ENCODE peak calls at places on chromosomes 13 and 19, in nine cellular contexts. N is progenitor cell of endocrine pancreas, O is tibial nerve, V is ascending aorta, W is NCI-H1105, K is PC-3, L is skeletal muscle cell, C is MM.1S, D is aorta. Q is an unnamed sample.

GRCh38 chr19:43596842-43597461 is 557 bp downstream of the ZNF576 start:
- DNase-seq in N (no peak), O (no peak), V (no peak), W (no peak), K (no peak), L (no peak), C (peak; percentile 17), D (no peak), Q (no peak)

GRCh38 chr13:29713841-29714240 is 118.4 kb upstream of the SLC7A1 start:
- DNase-seq in N (no peak), O (no peak), V (no peak), W (no peak), K (peak; percentile 63), L (no peak), C (no peak), D (no peak), Q (no peak)

GRCh38 chr19:5436101-5436947 is 18.9 kb upstream of the ZNRF4 start:
- DNase-seq in N (peak; percentile 87), O (no peak), V (no peak), W (peak; percentile 48), K (peak; percentile 32), L (no peak), C (no peak), D (no peak), Q (peak; percentile 20)

GRCh38 chr13:27186295-27186694 is 14.7 kb upstream of the USP12 start:
- DNase-seq in N (no peak), O (no peak), V (no peak), W (no peak), K (peak; percentile 77), L (no peak), C (no peak), D (no peak), Q (no peak)

GRCh38 chr13:75161804-75162203 is 320.2 kb downstream of the TBC1D4 start:
- DNase-seq in N (no peak), O (no peak), V (no peak), W (no peak), K (no peak), L (no peak), C (no peak), D (no peak), Q (no peak)

GRCh38 chr13:73321039-73321438 is 262.2 kb downstream of the KLF5 start:
- DNase-seq in N (no peak), O (no peak), V (no peak), W (no peak), K (no peak), L (no peak), C (no peak), D (no peak), Q (no peak)

GRCh38 chr13:112453207-112453829 is 77.2 kb downstream of the SPACA7 start:
- DNase-seq in N (no peak), O (no peak), V (no peak), W (no peak), K (no peak), L (no peak), C (no peak), D (no peak), Q (no peak)

GRCh38 chr13:26425439-26426358 is 131.8 kb upstream of the WASF3 start:
- DNase-seq in N (no peak), O (no peak), V (no peak), W (peak; percentile 58), K (peak; percentile 18), L (no peak), C (no peak), D (no peak), Q (peak; percentile 1)

GRCh38 chr19:14021474-14021873 is 6.5 kb upstream of the RLN3 start:
- DNase-seq in N (no peak), O (no peak), V (no peak), W (no peak), K (no peak), L (no peak), C (no peak), D (no peak), Q (no peak)

GRCh38 chr13:112705286-112705685 is 15.4 kb downstream of the ATP11A start:
- DNase-seq in N (no peak), O (no peak), V (no peak), W (no peak), K (no peak), L (no peak), C (no peak), D (no peak), Q (no peak)

GRCh38 chr19:1970003-1970805 is 29.2 kb downstream of the CSNK1G2 start:
- DNase-seq in N (no peak), O (no peak), V (no peak), W (no peak), K (peak; percentile 79), L (no peak), C (no peak), D (no peak), Q (no peak)

GRCh38 chr19:45097776-45098520 is 5.0 kb downstream of the PPP1R37 start:
- DNase-seq in N (no peak), O (no peak), V (no peak), W (no peak), K (peak; percentile 87), L (peak; percentile 84), C (no peak), D (peak; percentile 77), Q (no peak)

GRCh38 chr19:44627631-44628030 is 14.3 kb downstream of the IGSF23 start:
- DNase-seq in N (no peak), O (no peak), V (no peak), W (no peak), K (no peak), L (no peak), C (no peak), D (no peak), Q (no peak)

GRCh38 chr19:45879971-45880370 is 6.0 kb downstream of the IRF2BP1 start:
- DNase-seq in N (no peak), O (no peak), V (no peak), W (no peak), K (no peak), L (no peak), C (no peak), D (no peak), Q (no peak)

GRCh38 chr13:97127842-97128241 is 94.3 kb upstream of the MBNL2 start:
- DNase-seq in N (no peak), O (no peak), V (no peak), W (no peak), K (no peak), L (no peak), C (peak; percentile 12), D (no peak), Q (no peak)

GRCh38 chr13:59304596-59304995 is 859.1 kb downstream of the DIAPH3 start:
- DNase-seq in N (no peak), O (no peak), V (no peak), W (no peak), K (no peak), L (no peak), C (no peak), D (no peak), Q (no peak)

GRCh38 chr13:59533561-59534337 is 630.0 kb downstream of the DIAPH3 start:
- DNase-seq in N (no peak), O (no peak), V (no peak), W (no peak), K (peak; percentile 85), L (no peak), C (no peak), D (no peak), Q (no peak)